ENCODE peak calls at places on chromosomes 13 and 19, in ten cellular contexts. C, K, O, Q, H, V, J, Z, T and N are unnamed samples. For H3K4me1, the result is how much of the 10 kb centered on the place peaks cover.

GRCh38 chr13:24135674-24136300 is 24.7 kb upstream of the SPATA13 start:
- DNase-seq in C (no peak), K (no peak), O (no peak), Q (no peak), H (no peak), V (no peak), J (no peak), Z (no peak), T (peak), N (peak)

GRCh38 chr19:3154957-3155736 is 19.3 kb downstream of the GNA15 start:
- DNase-seq in C (peak), K (peak), O (peak), Q (no peak), H (peak), V (peak), J (peak), Z (no peak), T (peak), N (peak)

GRCh38 chr13:25778302-25778701 is 273.5 kb downstream of the SHISA2 start:
- DNase-seq in C (no peak), K (no peak), O (no peak), Q (no peak), H (no peak), V (no peak), J (no peak), Z (no peak), T (no peak), N (no peak)

GRCh38 chr13:73190477-73190876 is 131.7 kb downstream of the KLF5 start:
- DNase-seq in C (no peak), K (no peak), O (no peak), Q (no peak), H (no peak), V (no peak), J (no peak), Z (no peak), T (no peak), N (no peak)

GRCh38 chr19:3955688-3956087 is 15.2 kb downstream of the DAPK3 start:
- DNase-seq in C (no peak), K (no peak), O (no peak), Q (no peak), H (no peak), V (no peak), J (no peak), Z (no peak), T (no peak), N (no peak)

GRCh38 chr19:48681127-48681470 is 8.3 kb upstream of the NTN5 start:
- DNase-seq in C (peak), K (no peak), O (no peak), Q (no peak), H (no peak), V (no peak), J (no peak), Z (no peak), T (peak), N (peak)

GRCh38 chr13:72726721-72727416 is 560 bp downstream of the MZT1 start:
- DNase-seq in C (peak), K (peak), O (peak), Q (peak), H (peak), V (peak), J (peak), Z (peak), T (no peak), N (peak)

GRCh38 chr13:21965095-21965494 is 294.2 kb downstream of the FGF9 start:
- DNase-seq in C (no peak), K (no peak), O (no peak), Q (no peak), H (no peak), V (no peak), J (no peak), Z (no peak), T (no peak), N (no peak)

GRCh38 chr19:34287676-34288140 is 33.4 kb downstream of the GARRE1 start:
- DNase-seq in C (no peak), K (no peak), O (no peak), Q (no peak), H (no peak), V (no peak), J (no peak), Z (no peak), T (no peak), N (no peak)

GRCh38 chr19:45164577-45165335 is 4.0 kb upstream of the NKPD1 start:
- DNase-seq in C (no peak), K (peak), O (peak), Q (peak), H (no peak), V (no peak), J (peak), Z (no peak), T (peak), N (peak)

GRCh38 chr19:1264801-1265610 is 4.1 kb upstream of the CIRBP start:
- DNase-seq in C (no peak), K (no peak), O (peak), Q (peak), H (no peak), V (peak), J (peak), Z (no peak), T (peak), N (peak)

GRCh38 chr19:54178581-54179261 is 5.8 kb upstream of the TMC4 start:
- DNase-seq in C (peak), K (peak), O (peak), Q (peak), H (no peak), V (no peak), J (no peak), Z (no peak), T (no peak), N (peak)

GRCh38 chr13:112905086-112905485 is 63.9 kb upstream of the MCF2L start:
- DNase-seq in C (no peak), K (no peak), O (no peak), Q (no peak), H (no peak), V (no peak), J (no peak), Z (no peak), T (no peak), N (no peak)

GRCh38 chr13:28340272-28340793 is 154.6 kb downstream of the FLT1 start:
- DNase-seq in C (no peak), K (no peak), O (no peak), Q (no peak), H (no peak), V (no peak), J (no peak), Z (no peak), T (peak), N (no peak)

GRCh38 chr19:39951065-39951650 is 16.7 kb upstream of the FCGBP start:
- DNase-seq in C (peak), K (no peak), O (no peak), Q (no peak), H (no peak), V (no peak), J (no peak), Z (no peak), T (no peak), N (no peak)

GRCh38 chr13:46132109-46132508 is 27.3 kb upstream of the CPB2 start:
- DNase-seq in C (no peak), K (no peak), O (no peak), Q (no peak), H (no peak), V (no peak), J (no peak), Z (no peak), T (no peak), N (no peak)

GRCh38 chr13:22049384-22049783 is 378.5 kb downstream of the FGF9 start:
- DNase-seq in C (no peak), K (no peak), O (no peak), Q (no peak), H (no peak), V (no peak), J (no peak), Z (no peak), T (peak), N (no peak)

GRCh38 chr19:28359819-28360414 is 853.0 kb downstream of the UQCRFS1 start:
- DNase-seq in C (no peak), K (no peak), O (no peak), Q (no peak), H (no peak), V (no peak), J (no peak), Z (no peak), T (no peak), N (no peak)

GRCh38 chr13:30798776-30799625 is 63.7 kb downstream of the ALOX5AP start:
- DNase-seq in C (no peak), K (no peak), O (no peak), Q (peak), H (no peak), V (no peak), J (no peak), Z (no peak), T (peak), N (peak)

GRCh38 chr13:76942363-76942762 is 5.9 kb upstream of the ACOD1 start:
- DNase-seq in C (no peak), K (no peak), O (no peak), Q (no peak), H (no peak), V (no peak), J (no peak), Z (no peak), T (no peak), N (no peak)

GRCh38 chr13:66926851-66927524 is 303.1 kb downstream of the PCDH9 start:
- DNase-seq in C (no peak), K (no peak), O (no peak), Q (no peak), H (no peak), V (no peak), J (no peak), Z (no peak), T (peak), N (no peak)

GRCh38 chr19:54017266-54017665 is 25.8 kb downstream of the CACNG6 start:
- DNase-seq in C (no peak), K (no peak), O (no peak), Q (peak), H (no peak), V (no peak), J (no peak), Z (no peak), T (peak), N (no peak)

GRCh38 chr13:110625771-110626321 is 10.5 kb downstream of the NAXD start:
- DNase-seq in C (no peak), K (no peak), O (no peak), Q (no peak), H (no peak), V (no peak), J (no peak), Z (no peak), T (no peak), N (no peak)

GRCh38 chr19:28823338-28823961 is 389.5 kb downstream of the UQCRFS1 start:
- DNase-seq in C (no peak), K (no peak), O (peak), Q (peak), H (no peak), V (no peak), J (no peak), Z (peak), T (no peak), N (no peak)

DNA sequence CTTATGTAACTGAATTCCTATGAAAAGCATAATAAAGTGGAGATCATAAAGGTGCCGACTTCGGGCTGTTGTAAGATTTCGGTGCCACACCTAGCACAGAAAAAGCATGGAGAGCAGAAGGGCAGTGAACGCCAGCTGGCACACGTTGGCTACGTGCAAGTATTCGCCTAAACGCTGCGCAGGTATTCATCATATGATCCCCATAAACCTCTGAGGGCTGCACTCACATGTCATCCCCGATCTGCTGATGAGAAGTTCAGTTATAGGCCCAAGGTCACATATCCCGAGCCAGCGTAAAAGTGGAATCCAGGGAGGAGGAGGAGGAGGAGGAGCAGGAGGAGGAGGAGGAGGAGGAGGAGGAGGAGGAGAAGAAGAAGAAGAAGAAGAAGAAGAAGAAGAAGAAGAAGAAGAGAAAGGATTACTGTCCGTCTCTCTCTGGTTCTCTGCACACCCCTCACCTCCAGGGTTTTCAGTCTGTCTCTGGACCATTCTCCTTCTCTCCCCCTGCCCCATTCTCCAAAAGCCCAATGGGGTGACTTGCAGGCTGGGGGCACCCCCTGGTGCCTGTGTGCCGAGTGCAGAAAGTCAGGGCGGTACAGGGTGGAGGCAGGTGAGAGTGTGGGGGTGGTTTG is 18.6 kb upstream of the CYP2S1 start:
- DNase-seq in C (no peak), K (no peak), O (no peak), Q (no peak), H (no peak), V (no peak), J (no peak), Z (no peak), T (no peak), N (no peak)
- H3K27ac ChIP-seq in C (no peak), K (no peak), O (peak), Q (no peak), H (no peak), V (peak), J (no peak), Z (no peak), T (no peak), N (no peak)

GRCh38 chr19:6270822-6271221 is 9.0 kb downstream of the MLLT1 start:
- DNase-seq in C (no peak), K (no peak), O (no peak), Q (no peak), H (no peak), V (no peak), J (no peak), Z (no peak), T (no peak), N (no peak)
- H3K4me1 ChIP-seq in C (under half), K (under half), O (under half), Q (under half), H (under half), V (half or more), J (under half), Z (under half), T (under half), N (under half)

GRCh38 chr13:114208134-114208533 is 26.6 kb upstream of the CDC16 start:
- DNase-seq in C (no peak), K (no peak), O (no peak), Q (no peak), H (no peak), V (no peak), J (no peak), Z (no peak), T (no peak), N (no peak)
- H3K27ac ChIP-seq in C (no peak), K (no peak), O (no peak), Q (no peak), H (no peak), V (no peak), J (no peak), Z (no peak), T (no peak), N (no peak)

DNA sequence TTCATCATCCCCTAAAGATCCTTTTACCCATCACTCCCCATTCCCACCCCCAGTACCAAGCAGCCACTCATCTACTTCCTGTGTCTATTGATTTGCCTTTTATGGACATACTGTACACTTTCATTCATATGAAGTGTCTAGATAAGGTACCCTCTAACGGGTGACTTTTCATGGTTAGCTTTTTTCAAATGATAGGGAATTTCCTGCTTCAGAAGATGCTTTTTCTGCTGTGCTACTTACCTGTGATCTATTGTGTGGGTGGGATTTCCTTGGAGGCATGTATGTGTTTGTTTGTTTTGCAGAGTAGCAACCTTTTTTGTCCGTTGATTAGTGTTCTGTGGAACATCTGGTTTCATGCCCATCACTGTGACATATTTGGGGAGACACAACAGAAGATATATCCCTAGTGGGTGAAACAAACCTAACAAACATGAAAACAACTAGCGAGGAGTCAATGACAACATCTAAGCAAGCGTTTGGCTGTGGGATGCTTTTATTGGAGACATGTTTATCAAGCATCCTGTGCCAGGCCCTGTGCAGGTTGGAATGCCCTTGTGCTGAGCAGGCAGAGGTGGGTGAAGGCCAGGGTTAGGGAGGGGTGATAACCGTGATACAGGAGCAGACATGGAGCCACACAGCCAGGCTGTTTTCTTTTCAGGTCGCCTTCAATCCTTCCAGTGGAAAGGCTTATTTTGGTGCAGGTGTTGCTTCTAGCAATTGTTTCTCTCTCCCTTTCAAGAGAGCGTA is 17.6 kb downstream of the SPINT2 start:
- DNase-seq in C (no peak), K (no peak), O (no peak), Q (no peak), H (no peak), V (no peak), J (no peak), Z (no peak), T (no peak), N (no peak)
- H3K4me1 ChIP-seq in C (under half), K (under half), O (under half), Q (under half), H (half or more), V (half or more), J (under half), Z (under half), T (under half), N (under half)

GRCh38 chr19:16370671-16371391 is 46.2 kb downstream of the KLF2 start:
- DNase-seq in C (peak), K (peak), O (no peak), Q (no peak), H (no peak), V (no peak), J (no peak), Z (no peak), T (no peak), N (no peak)
- H3K27ac ChIP-seq in C (peak), K (peak), O (no peak), Q (no peak), H (no peak), V (no peak), J (no peak), Z (no peak), T (no peak), N (no peak)

GRCh38 chr19:33284756-33285155 is 17.6 kb downstream of the CEBPA start:
- DNase-seq in C (no peak), K (no peak), O (peak), Q (no peak), H (no peak), V (no peak), J (no peak), Z (no peak), T (no peak), N (no peak)

GRCh38 chr19:33285441-33285927 is 16.9 kb downstream of the CEBPA start:
- DNase-seq in C (no peak), K (no peak), O (peak), Q (no peak), H (no peak), V (no peak), J (no peak), Z (no peak), T (no peak), N (no peak)

GRCh38 chr19:33287438-33287837 is 14.9 kb downstream of the CEBPA start:
- DNase-seq in C (no peak), K (no peak), O (no peak), Q (no peak), H (no peak), V (no peak), J (no peak), Z (no peak), T (no peak), N (no peak)

GRCh38 chr19:33288666-33289065 is 13.7 kb downstream of the CEBPA start:
- DNase-seq in C (no peak), K (no peak), O (no peak), Q (no peak), H (no peak), V (no peak), J (no peak), Z (no peak), T (no peak), N (no peak)

DNA sequence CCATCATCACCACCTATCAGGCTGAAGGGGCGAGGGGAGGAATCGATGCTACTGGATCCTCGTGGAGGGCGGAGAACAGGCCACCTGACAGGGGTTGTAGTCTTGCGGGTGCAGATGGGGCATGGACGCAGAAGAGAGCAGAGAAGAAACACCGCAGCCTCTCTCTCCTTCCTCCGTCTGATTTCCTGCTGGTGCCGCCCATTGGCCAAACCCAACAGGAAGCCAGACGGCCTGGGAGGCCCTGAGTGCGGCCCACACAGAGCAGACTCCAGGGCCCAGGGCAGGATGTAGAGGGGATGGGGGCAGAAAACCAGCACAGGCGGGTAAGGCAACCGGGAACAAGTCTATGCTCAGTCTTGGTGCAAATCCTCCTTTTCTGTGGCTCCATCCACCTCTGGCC is 15.4 kb downstream of the CEBPA start:
- DNase-seq in C (no peak), K (peak), O (no peak), Q (no peak), H (no peak), V (no peak), J (no peak), Z (no peak), T (no peak), N (no peak)
- H3K4me1 ChIP-seq in C (under half), K (under half), O (under half), Q (under half), H (under half), V (under half), J (under half), Z (under half), T (under half), N (under half)

DNA sequence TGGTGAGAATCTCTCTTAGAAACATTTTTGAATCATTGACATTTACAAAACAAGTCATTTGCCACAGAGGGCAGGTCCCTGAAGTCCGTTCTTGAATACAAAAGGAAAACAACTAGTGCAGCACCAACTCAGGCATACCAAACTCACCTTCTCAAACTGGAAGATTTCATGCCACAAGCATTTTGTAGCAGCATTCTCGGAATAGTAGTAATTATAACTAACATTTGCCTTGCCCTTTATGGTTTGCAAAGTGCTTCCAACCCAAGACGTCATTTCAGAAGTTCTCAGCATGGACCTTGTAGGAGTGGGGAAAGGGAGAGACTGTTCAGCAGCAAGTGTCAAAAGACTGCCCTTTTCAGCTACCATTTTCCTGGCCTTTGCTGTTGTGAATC is 344.6 kb downstream of the RFC3 start:
- DNase-seq in C (no peak), K (no peak), O (peak), Q (no peak), H (no peak), V (no peak), J (no peak), Z (no peak), T (peak), N (no peak)
- H3K27ac ChIP-seq in C (no peak), K (no peak), O (no peak), Q (no peak), H (peak), V (no peak), J (peak), Z (peak), T (no peak), N (no peak)

GRCh38 chr13:40984670-40985366 is 34.3 kb downstream of the ELF1 start:
- DNase-seq in C (no peak), K (peak), O (peak), Q (no peak), H (no peak), V (no peak), J (no peak), Z (no peak), T (no peak), N (no peak)
- H3K4me1 ChIP-seq in C (half or more), K (half or more), O (under half), Q (under half), H (half or more), V (half or more), J (under half), Z (under half), T (under half), N (under half)